ENCODE peak calls at places on chromosomes 16 and 17, in six cellular contexts. A, B, R, U, W and F are unnamed samples.
A peak's percentile ranks its signal among the peaks of the same experiment; 100 is the strongest.

GRCh38 chr17:1142503-1143095 is 37.2 kb downstream of the ABR start:
- DNase-seq in A (no peak), B (no peak), R (no peak), U (no peak), W (no peak), F (no peak)

GRCh38 chr16:59886021-59886420 is 1151.9 kb upstream of the GOT2 start:
- DNase-seq in A (peak; percentile 60), B (peak; percentile 74), R (no peak), U (no peak), W (no peak), F (no peak)

GRCh38 chr16:2507052-2507678 is 6.6 kb upstream of the ATP6V0C start:
- DNase-seq in A (no peak), B (no peak), R (peak; percentile 15), U (no peak), W (no peak), F (no peak)

GRCh38 chr17:4513113-4514032 is 14.7 kb downstream of the SPNS2 start:
- DNase-seq in A (no peak), B (no peak), R (peak; percentile 29), U (no peak), W (no peak), F (peak; percentile 16)

GRCh38 chr17:17724307-17724921 is 43.2 kb downstream of the RAI1 start:
- DNase-seq in A (peak; percentile 72), B (no peak), R (no peak), U (peak; percentile 33), W (no peak), F (no peak)

GRCh38 chr17:51718945-51719344 is 439.6 kb downstream of the CA10 start:
- DNase-seq in A (no peak), B (no peak), R (no peak), U (no peak), W (no peak), F (no peak)

GRCh38 chr17:61260061-61260797 is 139.4 kb upstream of the TBX2 start:
- DNase-seq in A (no peak), B (no peak), R (no peak), U (no peak), W (no peak), F (no peak)

GRCh38 chr17:76458580-76459490 is 5.9 kb upstream of the UBE2O start:
- DNase-seq in A (peak; percentile 88), B (no peak), R (peak; percentile 68), U (peak; percentile 15), W (no peak), F (peak; percentile 79)

GRCh38 chr17:38898812-38899348 is 26.5 kb upstream of the LASP1NB start:
- DNase-seq in A (no peak), B (no peak), R (no peak), U (peak; percentile 93), W (peak; percentile 73), F (no peak)

GRCh38 chr16:2761472-2761871 is 9.0 kb downstream of the SRRM2 start:
- DNase-seq in A (no peak), B (no peak), R (no peak), U (no peak), W (no peak), F (no peak)

GRCh38 chr17:15298176-15298575 is 33.0 kb upstream of the PMP22 start:
- DNase-seq in A (no peak), B (no peak), R (no peak), U (no peak), W (no peak), F (no peak)

GRCh38 chr17:72342582-72343527 is 222.0 kb downstream of the SOX9 start:
- DNase-seq in A (no peak), B (no peak), R (no peak), U (no peak), W (no peak), F (no peak)

GRCh38 chr17:36994438-36994837 is 45.7 kb downstream of the AATF start:
- DNase-seq in A (no peak), B (no peak), R (no peak), U (no peak), W (no peak), F (no peak)

GRCh38 chr16:53849585-53849984 is 145.6 kb downstream of the FTO start:
- DNase-seq in A (no peak), B (no peak), R (no peak), U (no peak), W (no peak), F (no peak)

GRCh38 chr17:66542967-66543525 is 240.6 kb downstream of the PRKCA start:
- DNase-seq in A (no peak), B (no peak), R (no peak), U (no peak), W (no peak), F (no peak)

GRCh38 chr16:67860589-67861398 is 12.1 kb upstream of the EDC4 start:
- DNase-seq in A (no peak), B (no peak), R (no peak), U (no peak), W (no peak), F (no peak)

GRCh38 chr17:77076046-77076882 is 64.5 kb upstream of the SEC14L1 start:
- DNase-seq in A (no peak), B (no peak), R (no peak), U (no peak), W (no peak), F (no peak)

GRCh38 chr17:69870751-69871199 is 204.2 kb upstream of the KCNJ16 start:
- DNase-seq in A (no peak), B (peak; percentile 13), R (no peak), U (no peak), W (no peak), F (no peak)

GRCh38 chr17:46868689-46869187 is 17.4 kb downstream of the WNT9B start:
- DNase-seq in A (no peak), B (no peak), R (no peak), U (no peak), W (no peak), F (no peak)

GRCh38 chr17:57682667-57683066 is 62.4 kb downstream of the CCDC182 start:
- DNase-seq in A (peak; percentile 24), B (no peak), R (no peak), U (no peak), W (no peak), F (no peak)

GRCh38 chr17:42441717-42442565 is 16.7 kb upstream of the ATP6V0A1 start:
- DNase-seq in A (no peak), B (no peak), R (no peak), U (no peak), W (no peak), F (no peak)

GRCh38 chr17:6506679-6507231 is 49.6 kb downstream of the PITPNM3 start:
- DNase-seq in A (no peak), B (no peak), R (no peak), U (no peak), W (no peak), F (no peak)

GRCh38 chr17:82434216-82434565 is 15.8 kb upstream of the OGFOD3 start:
- DNase-seq in A (no peak), B (no peak), R (no peak), U (peak; percentile 72), W (no peak), F (no peak)

GRCh38 chr16:80569440-80570105 is 28.8 kb downstream of the DYNLRB2 start:
- DNase-seq in A (no peak), B (no peak), R (no peak), U (peak; percentile 75), W (peak; percentile 3), F (peak; percentile 7)

GRCh38 chr17:78532311-78532710 is 44.9 kb downstream of the DNAH17 start:
- DNase-seq in A (no peak), B (no peak), R (no peak), U (no peak), W (no peak), F (no peak)

GRCh38 chr17:78529871-78530670 is 47.1 kb downstream of the DNAH17 start:
- DNase-seq in A (no peak), B (no peak), R (peak; percentile 75), U (no peak), W (no peak), F (no peak)

GRCh38 chr17:78528541-78528940 is 48.7 kb downstream of the DNAH17 start:
- DNase-seq in A (no peak), B (no peak), R (no peak), U (peak; percentile 44), W (no peak), F (no peak)

GRCh38 chr17:78529251-78529650 is 47.9 kb downstream of the DNAH17 start:
- DNase-seq in A (no peak), B (no peak), R (no peak), U (no peak), W (no peak), F (no peak)

DNA sequence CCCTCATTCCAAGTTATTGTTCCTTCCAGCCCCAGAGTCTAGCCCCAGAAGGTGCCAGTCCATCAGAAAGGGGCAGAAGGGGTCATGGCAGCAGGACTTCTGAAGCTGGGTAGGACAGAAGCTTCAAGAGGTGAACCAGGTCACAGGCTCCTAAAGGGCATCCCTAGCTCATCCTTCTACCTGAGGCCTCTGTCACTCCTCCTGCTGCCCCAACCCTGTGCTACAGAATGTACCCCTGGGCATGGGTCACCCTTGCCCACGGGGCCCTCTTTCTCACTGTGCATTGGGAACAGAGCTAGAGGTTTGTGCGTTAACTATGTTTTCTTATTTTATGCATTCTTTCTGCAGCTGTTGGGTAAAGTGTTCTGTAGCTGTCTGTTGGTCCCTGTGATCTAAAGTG is 46.5 kb downstream of the DNAH17 start:
- DNase-seq in A (no peak), B (no peak), R (no peak), U (no peak), W (no peak), F (no peak)
- H3K4me3 ChIP-seq in A (no peak overlapping the region), B (no peak overlapping the region), R (no peak overlapping the region), U (no peak overlapping the region), W (no peak overlapping the region), F (no peak overlapping the region)

DNA sequence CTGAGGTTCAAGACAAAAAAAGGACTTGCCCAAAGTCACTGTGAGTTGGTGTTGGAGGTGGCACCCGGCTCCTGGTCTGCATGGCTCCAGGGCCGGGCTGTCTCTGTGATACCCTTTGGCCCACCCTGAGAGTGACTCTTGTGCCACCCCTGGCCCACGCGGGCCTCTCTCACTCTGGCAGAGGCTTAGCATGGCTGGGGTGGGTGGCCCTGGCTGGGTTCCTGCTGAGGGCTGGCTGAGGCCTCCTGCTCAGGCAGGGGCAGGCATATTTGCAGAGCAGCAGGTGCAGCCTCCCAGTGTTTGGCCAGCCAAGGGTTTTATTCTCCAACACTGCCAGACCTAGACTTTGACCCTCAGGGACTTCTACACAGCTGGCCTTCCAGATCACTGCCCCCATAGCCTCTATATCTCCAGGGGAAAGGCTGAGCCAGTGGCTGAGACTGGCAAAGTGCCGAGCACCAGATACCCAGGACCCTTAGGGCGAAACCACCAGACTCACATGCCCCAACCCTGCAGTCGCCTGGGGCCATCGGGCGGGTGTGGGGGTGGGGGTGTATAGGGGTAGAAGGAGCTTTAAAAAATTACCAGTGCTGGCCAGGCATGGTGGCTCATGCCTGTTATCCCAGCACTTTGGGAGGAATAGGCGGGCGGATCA is 21.5 kb upstream of the ADGRG1 start:
- DNase-seq in A (peak; percentile 25), B (no peak), R (peak; percentile 85), U (no peak), W (no peak), F (peak; percentile 90)
- H3K27me3 ChIP-seq in A (peaks cover 6% of the 10 kb centered on the region), B (no peaks in the 10 kb centered on the region), R (no peaks in the 10 kb centered on the region), U (no peaks in the 10 kb centered on the region), W (no peaks in the 10 kb centered on the region), F (no peaks in the 10 kb centered on the region)

DNA sequence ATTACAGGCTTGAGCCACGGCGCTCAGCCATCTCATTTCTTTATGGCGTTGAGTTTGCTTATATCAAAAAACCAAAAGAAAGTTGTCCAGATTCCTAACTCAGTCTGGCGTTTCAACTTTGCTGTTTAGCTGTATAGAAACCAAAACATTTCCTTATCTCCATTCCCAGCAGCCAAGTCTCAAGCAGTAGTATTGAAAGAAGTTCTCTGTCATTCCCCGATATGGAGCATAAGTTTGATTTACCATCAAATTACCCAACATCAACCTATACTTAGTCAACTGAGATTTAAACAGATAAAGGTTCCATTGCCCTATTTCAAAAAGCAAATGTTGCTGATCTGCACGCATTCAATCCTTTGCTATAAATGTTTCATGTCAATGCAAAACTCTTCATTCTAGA is 27.5 kb upstream of the RAB11FIP4 start:
- DNase-seq in A (no peak), B (no peak), R (no peak), U (no peak), W (no peak), F (no peak)
- H3K4me3 ChIP-seq in A (no peak overlapping the region), B (no peak overlapping the region), R (no peak overlapping the region), U (no peak overlapping the region), W (no peak overlapping the region), F (no peak overlapping the region)

GRCh38 chr17:8072339-8072726 is 15.2 kb downstream of the ALOX12B start:
- DNase-seq in A (no peak), B (no peak), R (no peak), U (no peak), W (no peak), F (no peak)
- H3K27me3 ChIP-seq in A (peaks cover 57% of the 10 kb centered on the region), B (no peaks in the 10 kb centered on the region), R (peaks cover 4% of the 10 kb centered on the region), U (peaks cover 19% of the 10 kb centered on the region), W (peaks cover 17% of the 10 kb centered on the region), F (no peaks in the 10 kb centered on the region)